ENCODE peak calls at places on chromosome 2, in seven cellular contexts. S is tibial nerve, Q is fibroblast of the aortic adventitia, W is IMR-90, C is K562, V is thoracic aorta, J is brain microvascular endothelial cell. Y is an unnamed sample.

GRCh38 chr2:127614731-127615130 is 31.2 kb upstream of the GPR17 start:
- DNase-seq in J (no peak), W (peak), C (no peak), V (no peak), S (peak), Q (no peak), Y (no peak)

GRCh38 chr2:127128508-127128907 is 21.6 kb upstream of the BIN1 start:
- DNase-seq in V (no peak), J (no peak), W (no peak), S (no peak), C (no peak), Q (no peak), Y (no peak)

GRCh38 chr2:118120001-118120400 is 31.7 kb downstream of the INSIG2 start:
- DNase-seq in S (no peak), W (no peak), V (no peak), C (no peak), J (no peak), Q (peak), Y (no peak)

GRCh38 chr2:68690851-68691250 is 43.8 kb upstream of the ARHGAP25 start:
- DNase-seq in Q (no peak), J (no peak), V (no peak), S (no peak), W (no peak), C (no peak), Y (no peak)

GRCh38 chr2:120783969-120784372 is 48.3 kb downstream of the GLI2 start:
- DNase-seq in V (no peak), J (no peak), W (no peak), Q (no peak), C (no peak), S (no peak), Y (no peak)

GRCh38 chr2:200845669-200846325 is 18.7 kb downstream of the CLK1 start:
- DNase-seq in V (no peak), S (no peak), W (no peak), C (no peak), J (no peak), Q (no peak), Y (no peak)

GRCh38 chr2:195535911-195536522 is 121.0 kb upstream of the SLC39A10 start:
- DNase-seq in C (no peak), S (no peak), Q (no peak), W (no peak), V (no peak), J (no peak), Y (no peak)

GRCh38 chr2:177551989-177552413 is 159.4 kb downstream of the AGPS start:
- DNase-seq in V (no peak), C (peak), W (no peak), J (no peak), S (no peak), Q (peak), Y (no peak)

GRCh38 chr2:120454993-120455789 is 109.3 kb downstream of the INHBB start:
- DNase-seq in C (no peak), S (no peak), Q (peak), W (peak), V (no peak), J (peak), Y (no peak)

GRCh38 chr2:208222351-208222750 is 32.5 kb downstream of the IDH1 start:
- DNase-seq in S (no peak), J (peak), W (peak), V (no peak), Q (no peak), C (peak), Y (no peak)

GRCh38 chr2:66521459-66521858 is 86.5 kb downstream of the MEIS1 start:
- DNase-seq in Q (no peak), C (no peak), J (no peak), S (no peak), W (no peak), V (no peak), Y (no peak)

GRCh38 chr2:138956116-138956515 is 175.9 kb upstream of the NXPH2 start:
- DNase-seq in W (no peak), Q (no peak), S (no peak), C (no peak), J (no peak), V (no peak), Y (no peak)

GRCh38 chr2:15640291-15640711 is 48.6 kb downstream of the DDX1 start:
- DNase-seq in V (no peak), J (peak), Q (peak), W (peak), C (peak), S (no peak), Y (no peak)

GRCh38 chr2:79369127-79369526 is 143.7 kb upstream of the CTNNA2 start:
- DNase-seq in Q (no peak), V (no peak), S (no peak), W (no peak), J (no peak), C (no peak), Y (no peak)

GRCh38 chr2:72271766-72272615 is 124.3 kb upstream of the CYP26B1 start:
- DNase-seq in Q (peak), W (no peak), V (no peak), S (no peak), C (no peak), J (no peak), Y (no peak)

GRCh38 chr2:226477221-226478120 is 322.1 kb downstream of the IRS1 start:
- DNase-seq in C (no peak), V (no peak), S (no peak), Q (peak), W (peak), J (no peak), Y (no peak)

GRCh38 chr2:226483143-226483542 is 316.5 kb downstream of the IRS1 start:
- DNase-seq in J (no peak), W (no peak), V (no peak), C (no peak), S (no peak), Q (no peak), Y (no peak)

GRCh38 chr2:226475650-226476049 is 324.0 kb downstream of the IRS1 start:
- DNase-seq in S (no peak), C (no peak), J (peak), Q (peak), W (peak), V (no peak), Y (no peak)

GRCh38 chr2:226474131-226474530 is 325.5 kb downstream of the IRS1 start:
- DNase-seq in S (no peak), V (no peak), W (no peak), Q (no peak), C (no peak), J (no peak), Y (no peak)

GRCh38 chr2:226478121-226478809 is 321.4 kb downstream of the IRS1 start:
- DNase-seq in W (peak), Q (peak), J (peak), C (no peak), S (peak), V (peak), Y (no peak)
- TF ChIP-seq CTCF in W (no peak), Q (no peak), J (no peak), C (no peak), S (no peak), V (no peak), Y (no peak)

DNA sequence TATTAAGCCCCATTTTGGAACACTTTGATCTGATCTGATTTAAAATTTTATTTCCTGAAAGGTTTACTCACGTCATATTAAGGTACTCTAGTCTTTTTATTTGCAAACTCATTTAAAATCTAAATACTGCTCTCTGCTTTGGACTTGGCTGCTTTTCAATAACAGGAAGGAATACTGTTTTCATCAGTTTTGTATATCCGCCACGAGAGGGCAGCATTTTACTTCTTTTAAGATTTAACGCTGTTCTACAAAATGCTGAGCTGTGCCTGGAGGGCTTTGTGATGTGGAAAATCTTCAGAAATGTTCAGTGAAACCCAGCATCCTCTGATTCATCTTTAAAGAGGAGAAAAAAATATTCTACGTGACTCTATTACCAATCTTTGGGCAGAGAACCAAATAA is 37.5 kb upstream of the SLC38A11 start:
- DNase-seq in V (no peak), Q (peak), J (peak), S (no peak), W (peak), C (no peak), Y (no peak)
- TF ChIP-seq CTCF in V (peak), Q (peak), J (peak), S (peak), W (peak), C (peak), Y (peak)

GRCh38 chr2:204072443-204073324 is 136.1 kb downstream of the ICOS start:
- DNase-seq in J (peak), C (peak), S (no peak), W (no peak), V (no peak), Q (peak), Y (no peak)
- TF ChIP-seq CTCF in J (peak), C (peak), S (peak), W (peak), V (no peak), Q (peak), Y (peak)

DNA sequence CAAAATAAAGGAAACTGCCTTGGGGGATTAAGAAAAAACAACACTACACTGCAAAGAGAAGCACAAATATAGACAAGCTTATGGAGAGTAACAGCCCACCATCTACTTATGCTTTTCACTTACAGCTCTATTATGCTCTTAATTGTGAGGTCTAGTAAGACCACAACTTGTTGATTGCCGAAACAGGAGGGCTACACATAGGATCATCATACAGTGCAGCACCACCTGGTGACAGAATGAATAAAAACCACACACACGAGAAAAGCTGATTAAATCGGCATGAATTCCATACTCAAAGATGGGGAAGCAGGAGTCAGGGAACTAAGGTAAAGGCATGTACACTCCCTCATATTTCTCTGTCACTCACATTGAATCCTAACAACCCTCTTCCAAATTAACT is 259.2 kb downstream of the IKZF2 start:
- DNase-seq in S (no peak), J (peak), C (no peak), W (peak), V (no peak), Q (peak), Y (no peak)
- TF ChIP-seq CTCF in S (no peak), J (peak), C (no peak), W (peak), V (no peak), Q (peak), Y (peak)

DNA sequence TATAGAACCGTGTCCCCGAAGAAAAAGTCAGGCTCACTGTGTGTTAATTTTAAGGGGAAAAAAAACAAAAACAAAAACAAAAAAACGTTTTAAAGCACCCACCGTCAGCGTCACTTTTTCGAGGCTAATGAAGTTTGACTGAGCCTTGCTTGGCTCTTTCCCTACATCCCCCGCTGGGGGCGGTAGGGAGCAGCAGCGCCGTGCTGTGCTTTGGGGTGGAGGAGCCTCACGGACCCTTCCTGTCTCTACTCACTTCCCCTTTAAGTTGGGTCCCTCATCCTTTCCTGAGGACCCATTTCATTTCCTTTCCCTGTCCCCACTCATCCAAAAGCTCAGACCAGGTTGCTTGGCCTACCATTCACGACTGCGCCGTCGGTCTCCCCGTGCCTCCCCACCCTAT is 82.8 kb upstream of the RPL31 start:
- DNase-seq in W (no peak), C (peak), S (no peak), Q (no peak), J (no peak), V (no peak), Y (no peak)
- TF ChIP-seq CTCF in W (peak), C (peak), S (peak), Q (peak), J (peak), V (peak), Y (peak)

GRCh38 chr2:168684921-168685618 is 117.4 kb upstream of the NOSTRIN start:
- DNase-seq in J (no peak), W (no peak), V (no peak), Q (no peak), S (no peak), C (no peak), Y (no peak)

GRCh38 chr2:168683996-168684395 is 118.4 kb upstream of the NOSTRIN start:
- DNase-seq in V (no peak), W (no peak), Q (no peak), C (no peak), J (no peak), S (no peak), Y (no peak)

GRCh38 chr2:168685619-168686453 is 116.6 kb upstream of the NOSTRIN start:
- DNase-seq in C (no peak), J (peak), V (no peak), W (no peak), Q (no peak), S (no peak), Y (no peak)

GRCh38 chr2:168686485-168687191 is 115.8 kb upstream of the NOSTRIN start:
- DNase-seq in W (peak), Q (peak), J (peak), C (no peak), S (no peak), V (no peak), Y (no peak)

DNA sequence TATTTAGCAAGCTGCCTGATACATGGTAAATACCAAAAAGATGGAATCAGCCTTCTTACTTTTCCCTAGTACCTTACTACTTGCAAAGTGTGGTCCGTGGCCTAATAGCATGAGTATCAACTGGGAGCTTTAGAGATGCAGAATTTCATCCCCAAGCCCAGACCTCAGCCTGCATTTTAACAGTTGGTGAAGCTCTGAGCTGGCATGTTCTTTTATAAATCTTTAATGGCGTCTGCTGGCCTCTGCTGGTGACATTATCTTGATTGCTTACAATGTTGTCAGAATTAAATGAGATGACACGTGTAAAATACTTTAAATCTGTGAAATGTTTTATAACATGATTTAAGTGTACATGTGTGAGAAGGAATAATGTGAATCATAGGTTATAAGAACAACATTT is 115.1 kb upstream of the NOSTRIN start:
- DNase-seq in J (peak), V (no peak), W (peak), C (no peak), S (no peak), Q (peak), Y (no peak)
- TF ChIP-seq CTCF in J (peak), V (peak), W (no peak), C (peak), S (no peak), Q (no peak), Y (peak)

GRCh38 chr2:224278531-224278930 is 123.4 kb downstream of the FAM124B start:
- DNase-seq in S (no peak), J (peak), V (no peak), Q (peak), W (peak), C (no peak), Y (no peak)
- TF ChIP-seq CTCF in S (no peak), J (no peak), V (no peak), Q (peak), W (no peak), C (no peak), Y (no peak)

GRCh38 chr2:240320561-240321091 is 114.8 kb upstream of the GPC1 start:
- DNase-seq in C (no peak), J (no peak), Q (no peak), V (no peak), S (no peak), W (no peak), Y (no peak)
- TF ChIP-seq CTCF in C (no peak), J (no peak), Q (no peak), V (no peak), S (no peak), W (no peak), Y (no peak)

Y was measured in D721Med.